ENCODE peak calls at places on chromosomes 5 and 9, in six cellular contexts. One of them, this sample, is unnamed.

GRCh38 chr5:112637343-112637742 is 100.3 kb upstream of the APC start:
- DNase-seq in islet precursor cell: no peak
- DNase-seq in EL: no peak
- DNase-seq in activated T-helper 1 cell treated with anti-CD3 and anti-CD28 coated beads, Interleukin-2, amount 50 U/mL, for 16 hours: no peak
- DNase-seq in AG09309: no peak
- DNase-seq in effector CD4-positive, alpha-beta T cell: no peak
- DNase-seq in this sample: no peak

GRCh38 chr9:93060746-93061259 is 2.3 kb downstream of the SUSD3 start:
- DNase-seq in effector CD4-positive, alpha-beta T cell: no peak
- DNase-seq in activated T-helper 1 cell treated with anti-CD3 and anti-CD28 coated beads, Interleukin-2, amount 50 U/mL, for 16 hours: no peak
- DNase-seq in AG09309: no peak
- DNase-seq in EL: peak
- DNase-seq in islet precursor cell: no peak
- DNase-seq in this sample: no peak

GRCh38 chr5:178429541-178430186 is 160.5 kb downstream of the COL23A1 start:
- DNase-seq in EL: no peak
- DNase-seq in AG09309: no peak
- DNase-seq in islet precursor cell: no peak
- DNase-seq in effector CD4-positive, alpha-beta T cell: no peak
- DNase-seq in activated T-helper 1 cell treated with anti-CD3 and anti-CD28 coated beads, Interleukin-2, amount 50 U/mL, for 16 hours: no peak
- DNase-seq in this sample: no peak

GRCh38 chr5:43037929-43038510 is 2.1 kb downstream of the ANXA2R start:
- DNase-seq in AG09309: no peak
- DNase-seq in activated T-helper 1 cell treated with anti-CD3 and anti-CD28 coated beads, Interleukin-2, amount 50 U/mL, for 16 hours: no peak
- DNase-seq in effector CD4-positive, alpha-beta T cell: peak
- DNase-seq in islet precursor cell: no peak
- DNase-seq in EL: peak
- DNase-seq in this sample: no peak

GRCh38 chr5:158394102-158394501 is 535.2 kb upstream of the CLINT1 start:
- DNase-seq in islet precursor cell: no peak
- DNase-seq in effector CD4-positive, alpha-beta T cell: no peak
- DNase-seq in activated T-helper 1 cell treated with anti-CD3 and anti-CD28 coated beads, Interleukin-2, amount 50 U/mL, for 16 hours: no peak
- DNase-seq in EL: no peak
- DNase-seq in AG09309: no peak
- DNase-seq in this sample: no peak

GRCh38 chr9:129382281-129383004 is 204.4 kb upstream of the IER5L start:
- DNase-seq in activated T-helper 1 cell treated with anti-CD3 and anti-CD28 coated beads, Interleukin-2, amount 50 U/mL, for 16 hours: no peak
- DNase-seq in AG09309: no peak
- DNase-seq in EL: no peak
- DNase-seq in islet precursor cell: no peak
- DNase-seq in effector CD4-positive, alpha-beta T cell: no peak
- DNase-seq in this sample: no peak

GRCh38 chr5:603081-603998 is 8.8 kb upstream of the CEP72 start:
- DNase-seq in effector CD4-positive, alpha-beta T cell: no peak
- DNase-seq in islet precursor cell: peak
- DNase-seq in AG09309: no peak
- DNase-seq in EL: no peak
- DNase-seq in activated T-helper 1 cell treated with anti-CD3 and anti-CD28 coated beads, Interleukin-2, amount 50 U/mL, for 16 hours: no peak
- DNase-seq in this sample: no peak

GRCh38 chr9:136312436-136312835 is 8.5 kb upstream of the CCDC187 start:
- DNase-seq in EL: peak
- DNase-seq in effector CD4-positive, alpha-beta T cell: no peak
- DNase-seq in AG09309: no peak
- DNase-seq in islet precursor cell: no peak
- DNase-seq in activated T-helper 1 cell treated with anti-CD3 and anti-CD28 coated beads, Interleukin-2, amount 50 U/mL, for 16 hours: no peak
- DNase-seq in this sample: peak

GRCh38 chr5:133428072-133428660 is 184.2 kb downstream of the FSTL4 start:
- DNase-seq in EL: no peak
- DNase-seq in AG09309: no peak
- DNase-seq in activated T-helper 1 cell treated with anti-CD3 and anti-CD28 coated beads, Interleukin-2, amount 50 U/mL, for 16 hours: no peak
- DNase-seq in effector CD4-positive, alpha-beta T cell: no peak
- DNase-seq in islet precursor cell: peak
- DNase-seq in this sample: no peak

GRCh38 chr9:91802391-91802790 is 147.6 kb downstream of the ROR2 start:
- DNase-seq in AG09309: no peak
- DNase-seq in islet precursor cell: peak
- DNase-seq in EL: no peak
- DNase-seq in activated T-helper 1 cell treated with anti-CD3 and anti-CD28 coated beads, Interleukin-2, amount 50 U/mL, for 16 hours: no peak
- DNase-seq in effector CD4-positive, alpha-beta T cell: no peak
- DNase-seq in this sample: no peak

GRCh38 chr5:83265318-83265717 is 188.0 kb downstream of the XRCC4 start:
- DNase-seq in AG09309: no peak
- DNase-seq in islet precursor cell: no peak
- DNase-seq in effector CD4-positive, alpha-beta T cell: no peak
- DNase-seq in activated T-helper 1 cell treated with anti-CD3 and anti-CD28 coated beads, Interleukin-2, amount 50 U/mL, for 16 hours: no peak
- DNase-seq in EL: peak
- DNase-seq in this sample: peak

GRCh38 chr9:2066312-2067273 is 51.4 kb downstream of the SMARCA2 start:
- DNase-seq in activated T-helper 1 cell treated with anti-CD3 and anti-CD28 coated beads, Interleukin-2, amount 50 U/mL, for 16 hours: no peak
- DNase-seq in EL: peak
- DNase-seq in effector CD4-positive, alpha-beta T cell: no peak
- DNase-seq in islet precursor cell: no peak
- DNase-seq in AG09309: no peak
- DNase-seq in this sample: peak

GRCh38 chr5:42005561-42006153 is 80.6 kb downstream of the FBXO4 start:
- DNase-seq in activated T-helper 1 cell treated with anti-CD3 and anti-CD28 coated beads, Interleukin-2, amount 50 U/mL, for 16 hours: no peak
- DNase-seq in effector CD4-positive, alpha-beta T cell: no peak
- DNase-seq in islet precursor cell: no peak
- DNase-seq in AG09309: no peak
- DNase-seq in EL: peak
- DNase-seq in this sample: peak

GRCh38 chr5:95191330-95191729 is 93.6 kb downstream of the MCTP1 start:
- DNase-seq in activated T-helper 1 cell treated with anti-CD3 and anti-CD28 coated beads, Interleukin-2, amount 50 U/mL, for 16 hours: no peak
- DNase-seq in islet precursor cell: no peak
- DNase-seq in EL: no peak
- DNase-seq in effector CD4-positive, alpha-beta T cell: no peak
- DNase-seq in AG09309: no peak
- DNase-seq in this sample: no peak

GRCh38 chr5:124790895-124791732 is 44.7 kb upstream of the ZNF608 start:
- DNase-seq in EL: peak
- DNase-seq in AG09309: no peak
- DNase-seq in islet precursor cell: no peak
- DNase-seq in activated T-helper 1 cell treated with anti-CD3 and anti-CD28 coated beads, Interleukin-2, amount 50 U/mL, for 16 hours: no peak
- DNase-seq in effector CD4-positive, alpha-beta T cell: no peak
- DNase-seq in this sample: peak

GRCh38 chr9:78439866-78440830 is 143.2 kb downstream of the PSAT1 start:
- DNase-seq in islet precursor cell: no peak
- DNase-seq in AG09309: no peak
- DNase-seq in effector CD4-positive, alpha-beta T cell: no peak
- DNase-seq in EL: no peak
- DNase-seq in activated T-helper 1 cell treated with anti-CD3 and anti-CD28 coated beads, Interleukin-2, amount 50 U/mL, for 16 hours: no peak
- DNase-seq in this sample: no peak

GRCh38 chr5:163626904-163627434 is 121.5 kb downstream of the MAT2B start:
- DNase-seq in islet precursor cell: no peak
- DNase-seq in effector CD4-positive, alpha-beta T cell: no peak
- DNase-seq in activated T-helper 1 cell treated with anti-CD3 and anti-CD28 coated beads, Interleukin-2, amount 50 U/mL, for 16 hours: no peak
- DNase-seq in AG09309: no peak
- DNase-seq in EL: no peak
- DNase-seq in this sample: no peak

GRCh38 chr9:74499770-74500583 is 2.8 kb downstream of the RORB start:
- DNase-seq in EL: no peak
- DNase-seq in AG09309: no peak
- DNase-seq in effector CD4-positive, alpha-beta T cell: no peak
- DNase-seq in activated T-helper 1 cell treated with anti-CD3 and anti-CD28 coated beads, Interleukin-2, amount 50 U/mL, for 16 hours: no peak
- DNase-seq in islet precursor cell: peak
- DNase-seq in this sample: peak

GRCh38 chr5:66306105-66306843 is 162.2 kb downstream of the SREK1 start:
- DNase-seq in activated T-helper 1 cell treated with anti-CD3 and anti-CD28 coated beads, Interleukin-2, amount 50 U/mL, for 16 hours: no peak
- DNase-seq in EL: peak
- DNase-seq in effector CD4-positive, alpha-beta T cell: no peak
- DNase-seq in islet precursor cell: peak
- DNase-seq in AG09309: peak
- DNase-seq in this sample: peak

GRCh38 chr9:109537288-109537687 is 39.2 kb upstream of the PTPN3 start:
- DNase-seq in EL: no peak
- DNase-seq in islet precursor cell: no peak
- DNase-seq in AG09309: no peak
- DNase-seq in activated T-helper 1 cell treated with anti-CD3 and anti-CD28 coated beads, Interleukin-2, amount 50 U/mL, for 16 hours: no peak
- DNase-seq in effector CD4-positive, alpha-beta T cell: no peak
- DNase-seq in this sample: no peak

GRCh38 chr5:158914008-158914407 is 185.7 kb downstream of the EBF1 start:
- DNase-seq in EL: no peak
- DNase-seq in effector CD4-positive, alpha-beta T cell: no peak
- DNase-seq in islet precursor cell: no peak
- DNase-seq in activated T-helper 1 cell treated with anti-CD3 and anti-CD28 coated beads, Interleukin-2, amount 50 U/mL, for 16 hours: no peak
- DNase-seq in AG09309: no peak
- DNase-seq in this sample: no peak

GRCh38 chr5:136474466-136474865 is 109.1 kb upstream of the TRPC7 start:
- DNase-seq in EL: no peak
- DNase-seq in effector CD4-positive, alpha-beta T cell: no peak
- DNase-seq in activated T-helper 1 cell treated with anti-CD3 and anti-CD28 coated beads, Interleukin-2, amount 50 U/mL, for 16 hours: no peak
- DNase-seq in AG09309: no peak
- DNase-seq in islet precursor cell: no peak
- DNase-seq in this sample: no peak

GRCh38 chr5:1343931-1344901 is 683 bp downstream of the CLPTM1L start:
- DNase-seq in EL: peak
- DNase-seq in AG09309: no peak
- DNase-seq in effector CD4-positive, alpha-beta T cell: no peak
- DNase-seq in islet precursor cell: no peak
- DNase-seq in activated T-helper 1 cell treated with anti-CD3 and anti-CD28 coated beads, Interleukin-2, amount 50 U/mL, for 16 hours: no peak
- DNase-seq in this sample: peak

GRCh38 chr9:105360344-105360743 is 87.5 kb upstream of the FSD1L start:
- DNase-seq in islet precursor cell: no peak
- DNase-seq in activated T-helper 1 cell treated with anti-CD3 and anti-CD28 coated beads, Interleukin-2, amount 50 U/mL, for 16 hours: no peak
- DNase-seq in AG09309: no peak
- DNase-seq in effector CD4-positive, alpha-beta T cell: no peak
- DNase-seq in EL: no peak
- DNase-seq in this sample: no peak

GRCh38 chr9:131732636-131733340 is 7.1 kb downstream of the RAPGEF1 start:
- DNase-seq in EL: no peak
- DNase-seq in islet precursor cell: no peak
- DNase-seq in AG09309: no peak
- DNase-seq in activated T-helper 1 cell treated with anti-CD3 and anti-CD28 coated beads, Interleukin-2, amount 50 U/mL, for 16 hours: no peak
- DNase-seq in effector CD4-positive, alpha-beta T cell: peak
- DNase-seq in this sample: no peak

GRCh38 chr9:15837079-15837679 is 284.3 kb downstream of the CCDC171 start:
- DNase-seq in EL: peak
- DNase-seq in AG09309: peak
- DNase-seq in activated T-helper 1 cell treated with anti-CD3 and anti-CD28 coated beads, Interleukin-2, amount 50 U/mL, for 16 hours: no peak
- DNase-seq in effector CD4-positive, alpha-beta T cell: peak
- DNase-seq in islet precursor cell: peak
- DNase-seq in this sample: peak

GRCh38 chr5:1510151-1510561 is 13.6 kb downstream of the LPCAT1 start:
- DNase-seq in islet precursor cell: peak
- DNase-seq in AG09309: no peak
- DNase-seq in activated T-helper 1 cell treated with anti-CD3 and anti-CD28 coated beads, Interleukin-2, amount 50 U/mL, for 16 hours: no peak
- DNase-seq in EL: no peak
- DNase-seq in effector CD4-positive, alpha-beta T cell: peak
- DNase-seq in this sample: no peak

GRCh38 chr5:76638466-76638865 is 15.3 kb upstream of the F2RL2 start:
- DNase-seq in EL: no peak
- DNase-seq in islet precursor cell: no peak
- DNase-seq in activated T-helper 1 cell treated with anti-CD3 and anti-CD28 coated beads, Interleukin-2, amount 50 U/mL, for 16 hours: no peak
- DNase-seq in AG09309: no peak
- DNase-seq in effector CD4-positive, alpha-beta T cell: no peak
- DNase-seq in this sample: no peak

GRCh38 chr9:6414291-6414690 is 1.3 kb downstream of the UHRF2 start:
- DNase-seq in effector CD4-positive, alpha-beta T cell: no peak
- DNase-seq in AG09309: peak
- DNase-seq in EL: peak
- DNase-seq in islet precursor cell: peak
- DNase-seq in activated T-helper 1 cell treated with anti-CD3 and anti-CD28 coated beads, Interleukin-2, amount 50 U/mL, for 16 hours: no peak
- DNase-seq in this sample: peak

GRCh38 chr5:124744170-124744911 is 2.1 kb downstream of the ZNF608 start:
- DNase-seq in AG09309: no peak
- DNase-seq in islet precursor cell: peak
- DNase-seq in EL: peak
- DNase-seq in effector CD4-positive, alpha-beta T cell: no peak
- DNase-seq in activated T-helper 1 cell treated with anti-CD3 and anti-CD28 coated beads, Interleukin-2, amount 50 U/mL, for 16 hours: no peak
- DNase-seq in this sample: peak

GRCh38 chr9:35563791-35564197 is 41.3 kb upstream of the TESK1 start:
- DNase-seq in effector CD4-positive, alpha-beta T cell: no peak
- DNase-seq in AG09309: no peak
- DNase-seq in activated T-helper 1 cell treated with anti-CD3 and anti-CD28 coated beads, Interleukin-2, amount 50 U/mL, for 16 hours: no peak
- DNase-seq in islet precursor cell: no peak
- DNase-seq in EL: no peak
- DNase-seq in this sample: peak

GRCh38 chr9:133139246-133140173 is 18.5 kb upstream of the RALGDS start:
- DNase-seq in effector CD4-positive, alpha-beta T cell: no peak
- DNase-seq in islet precursor cell: no peak
- DNase-seq in AG09309: no peak
- DNase-seq in EL: no peak
- DNase-seq in activated T-helper 1 cell treated with anti-CD3 and anti-CD28 coated beads, Interleukin-2, amount 50 U/mL, for 16 hours: no peak
- DNase-seq in this sample: peak

GRCh38 chr9:37617837-37618236 is 25.4 kb upstream of the TOMM5 start:
- DNase-seq in EL: peak
- DNase-seq in effector CD4-positive, alpha-beta T cell: no peak
- DNase-seq in activated T-helper 1 cell treated with anti-CD3 and anti-CD28 coated beads, Interleukin-2, amount 50 U/mL, for 16 hours: no peak
- DNase-seq in AG09309: peak
- DNase-seq in islet precursor cell: peak
- DNase-seq in this sample: peak

GRCh38 chr9:34178698-34179527 is at the start of gene UBAP1:
- DNase-seq in activated T-helper 1 cell treated with anti-CD3 and anti-CD28 coated beads, Interleukin-2, amount 50 U/mL, for 16 hours: peak
- DNase-seq in islet precursor cell: peak
- DNase-seq in AG09309: peak
- DNase-seq in effector CD4-positive, alpha-beta T cell: peak
- DNase-seq in EL: peak
- DNase-seq in this sample: peak

GRCh38 chr5:128681764-128682664 is 144.0 kb upstream of the FBN2 start:
- DNase-seq in EL: peak
- DNase-seq in activated T-helper 1 cell treated with anti-CD3 and anti-CD28 coated beads, Interleukin-2, amount 50 U/mL, for 16 hours: no peak
- DNase-seq in effector CD4-positive, alpha-beta T cell: no peak
- DNase-seq in AG09309: no peak
- DNase-seq in islet precursor cell: peak
- DNase-seq in this sample: no peak

GRCh38 chr9:96031366-96031824 is 155.9 kb downstream of the ERCC6L2 start:
- DNase-seq in EL: peak
- DNase-seq in AG09309: no peak
- DNase-seq in effector CD4-positive, alpha-beta T cell: no peak
- DNase-seq in islet precursor cell: no peak
- DNase-seq in activated T-helper 1 cell treated with anti-CD3 and anti-CD28 coated beads, Interleukin-2, amount 50 U/mL, for 16 hours: no peak
- DNase-seq in this sample: peak

GRCh38 chr9:137053944-137054931 is at the start of gene ENTPD2:
- DNase-seq in AG09309: no peak
- DNase-seq in islet precursor cell: peak
- DNase-seq in effector CD4-positive, alpha-beta T cell: no peak
- DNase-seq in activated T-helper 1 cell treated with anti-CD3 and anti-CD28 coated beads, Interleukin-2, amount 50 U/mL, for 16 hours: no peak
- DNase-seq in EL: no peak
- DNase-seq in this sample: peak

GRCh38 chr5:158590936-158591863 is 508.5 kb downstream of the EBF1 start:
- DNase-seq in AG09309: no peak
- DNase-seq in EL: peak
- DNase-seq in effector CD4-positive, alpha-beta T cell: no peak
- DNase-seq in islet precursor cell: peak
- DNase-seq in activated T-helper 1 cell treated with anti-CD3 and anti-CD28 coated beads, Interleukin-2, amount 50 U/mL, for 16 hours: no peak
- DNase-seq in this sample: peak

This sample was measured in hepatocyte.